ENCODE peak calls at places on chromosomes 13 and 19, in six cellular contexts. A is neuronal stem cell, N is foreskin fibroblast, E is fibroblast of the aortic adventitia, Z is OCI-LY7, R is astrocyte. W is an unnamed sample.

GRCh38 chr19:57241181-57241580 is 749 bp downstream of the ZNF805 start:
- DNase-seq in Z (peak; percentile 7), R (peak; percentile 36), E (peak; percentile 41), N (peak; percentile 49), A (no peak), W (peak; percentile 20)

GRCh38 chr13:47896546-47896945 is 104.5 kb downstream of the SUCLA2 start:
- DNase-seq in N (no peak), R (no peak), Z (no peak), E (no peak), A (no peak), W (no peak)

GRCh38 chr19:50906217-50906616 is 5.0 kb downstream of the KLK4 start:
- DNase-seq in Z (peak; percentile 33), A (peak; percentile 50), E (peak; percentile 12), N (no peak), R (no peak), W (no peak)

GRCh38 chr13:95535243-95535642 is 17.3 kb upstream of the CLDN10 start:
- DNase-seq in E (peak; percentile 50), R (peak; percentile 89), Z (no peak), A (no peak), N (peak; percentile 68), W (peak; percentile 99)

GRCh38 chr13:80297503-80297902 is 43.4 kb downstream of the SPRY2 start:
- DNase-seq in R (no peak), N (no peak), Z (no peak), A (no peak), E (no peak), W (no peak)

GRCh38 chr19:44747739-44748425 is 626 bp upstream of the BCL3 start:
- DNase-seq in Z (no peak), E (peak; percentile 77), R (peak; percentile 51), N (peak; percentile 81), A (no peak), W (peak; percentile 68)

GRCh38 chr19:12155324-12155723 is 1.2 kb downstream of the ZNF625 start:
- DNase-seq in A (no peak), N (no peak), E (peak; percentile 14), Z (no peak), R (no peak), W (no peak)

GRCh38 chr13:33340631-33341030 is 55.1 kb upstream of the STARD13 start:
- DNase-seq in R (no peak), A (no peak), Z (no peak), E (peak; percentile 53), N (peak; percentile 60), W (no peak)

GRCh38 chr19:40213251-40213793 is 4.9 kb downstream of the TTC9B start:
- DNase-seq in A (no peak), E (no peak), R (no peak), N (no peak), Z (no peak), W (no peak)

GRCh38 chr13:75479102-75479501 is 2.9 kb downstream of the TBC1D4 start:
- DNase-seq in R (no peak), E (no peak), A (no peak), N (no peak), Z (no peak), W (no peak)

GRCh38 chr13:40352385-40352778 is 314.1 kb downstream of the FOXO1 start:
- DNase-seq in Z (no peak), R (no peak), N (peak; percentile 60), E (peak; percentile 27), A (no peak), W (no peak)

GRCh38 chr13:79405501-79405830 is 589 bp downstream of the RBM26 start:
- DNase-seq in R (no peak), E (no peak), Z (no peak), A (no peak), N (no peak), W (no peak)

GRCh38 chr19:18915639-18916038 is 3.5 kb downstream of the COPE start:
- DNase-seq in E (peak; percentile 38), R (no peak), Z (peak; percentile 41), N (peak; percentile 78), A (no peak), W (peak; percentile 25)

GRCh38 chr13:34943675-34944634 is 1.9 kb downstream of the NBEA start:
- DNase-seq in E (no peak), R (no peak), A (no peak), Z (peak; percentile 27), N (peak; percentile 6), W (no peak)

GRCh38 chr19:41927810-41928192 is 448 bp downstream of the ERFL start:
- DNase-seq in R (no peak), E (no peak), A (no peak), N (no peak), Z (peak; percentile 65), W (no peak)

W was measured in renal cortical epithelial cell.